ENCODE peak calls at places on chromosomes 1 and 21, in eight cellular contexts. W, J, N, Q, I, X, R and V are unnamed samples.

GRCh38 chr1:43427941-43428340 is 25.8 kb downstream of the HYI start:
- DNase-seq in J (no peak), I (no peak), X (no peak), N (no peak), W (no peak), Q (no peak), R (no peak), V (no peak)

GRCh38 chr21:15592271-15592860 is 137.4 kb upstream of the USP25 start:
- DNase-seq in Q (peak; percentile 26), W (no peak), R (no peak), J (no peak), N (peak; percentile 50), X (no peak), I (no peak), V (peak; percentile 36)

GRCh38 chr1:48214820-48215219 is 7.7 kb upstream of the SLC5A9 start:
- DNase-seq in R (no peak), X (peak; percentile 34), N (no peak), W (no peak), Q (no peak), I (no peak), J (no peak), V (no peak)

GRCh38 chr1:23756676-23757075 is 13.4 kb downstream of the ELOA start:
- DNase-seq in J (no peak), N (no peak), Q (no peak), R (no peak), X (no peak), I (no peak), W (no peak), V (no peak)

GRCh38 chr1:40848530-40849189 is 13.5 kb downstream of the CITED4 start:
- DNase-seq in I (no peak), X (peak; percentile 60), R (no peak), N (peak; percentile 36), J (peak; percentile 59), Q (peak; percentile 27), W (no peak), V (peak; percentile 51)

GRCh38 chr1:22341791-22342605 is 109.7 kb upstream of the ZBTB40 start:
- DNase-seq in X (no peak), Q (peak; percentile 41), N (no peak), I (no peak), W (no peak), R (no peak), J (peak; percentile 33), V (no peak)

GRCh38 chr1:206554201-206554600 is 46.9 kb downstream of the RASSF5 start:
- DNase-seq in W (no peak), N (no peak), I (no peak), R (no peak), X (no peak), Q (no peak), J (no peak), V (no peak)

GRCh38 chr1:88935522-88936222 is 44.3 kb upstream of the GTF2B start:
- DNase-seq in Q (peak; percentile 6), I (no peak), X (no peak), N (peak; percentile 47), J (no peak), R (no peak), W (no peak), V (peak; percentile 11)

GRCh38 chr1:114331936-114332335 is 178.3 kb upstream of the SYT6 start:
- DNase-seq in J (no peak), R (no peak), X (no peak), W (no peak), N (no peak), Q (no peak), I (no peak), V (no peak)

GRCh38 chr1:199759268-199759724 is 268.2 kb upstream of the NR5A2 start:
- DNase-seq in I (no peak), W (no peak), Q (no peak), R (no peak), N (no peak), J (no peak), X (no peak), V (no peak)

GRCh38 chr1:221602866-221603265 is 139.0 kb downstream of the DUSP10 start:
- DNase-seq in X (no peak), J (no peak), I (no peak), W (no peak), N (no peak), Q (no peak), R (no peak), V (no peak)

GRCh38 chr1:34113887-34114286 is 51.1 kb downstream of the CSMD2 start:
- DNase-seq in J (no peak), I (no peak), X (no peak), W (no peak), Q (peak; percentile 2), R (no peak), N (no peak), V (peak; percentile 20)

GRCh38 chr1:99994496-99994895 is 24.7 kb downstream of the SLC35A3 start:
- DNase-seq in Q (no peak), X (no peak), W (no peak), J (no peak), R (no peak), N (no peak), I (no peak), V (no peak)

GRCh38 chr1:225694151-225694603 is 41.3 kb upstream of the ENAH start:
- DNase-seq in J (peak; percentile 62), W (peak; percentile 35), N (no peak), X (peak; percentile 58), Q (no peak), R (no peak), I (no peak), V (no peak)

GRCh38 chr1:31532114-31532644 is 44.1 kb upstream of the TINAGL1 start:
- DNase-seq in X (no peak), R (no peak), J (no peak), W (no peak), N (no peak), I (no peak), Q (no peak), V (no peak)

GRCh38 chr1:93255222-93256079 is 74.9 kb downstream of the CCDC18 start:
- DNase-seq in I (no peak), J (no peak), R (no peak), Q (no peak), W (peak; percentile 65), N (no peak), X (no peak), V (no peak)

GRCh38 chr1:226404904-226405222 is 3.0 kb downstream of the PARP1 start:
- DNase-seq in W (no peak), I (no peak), N (no peak), Q (no peak), J (no peak), R (no peak), X (no peak), V (no peak)

GRCh38 chr1:154962238-154962678 is 676 bp upstream of the PYGO2 start:
- DNase-seq in J (no peak), N (peak; percentile 81), Q (peak; percentile 11), I (no peak), R (no peak), W (no peak), X (no peak), V (peak; percentile 48)

GRCh38 chr1:34663031-34663430 is 91.8 kb upstream of the GJB5 start:
- DNase-seq in X (no peak), W (no peak), R (no peak), I (no peak), Q (no peak), J (no peak), N (no peak), V (no peak)

GRCh38 chr1:65360654-65361053 is 51.3 kb downstream of the DNAJC6 start:
- DNase-seq in X (no peak), N (no peak), I (no peak), Q (no peak), R (no peak), J (no peak), W (no peak), V (no peak)

GRCh38 chr1:206430031-206430983 is 40.0 kb upstream of the IKBKE start:
- DNase-seq in I (no peak), J (no peak), W (peak; percentile 57), Q (no peak), R (no peak), N (peak; percentile 65), X (peak; percentile 55), V (no peak)

GRCh38 chr1:161972828-161973227 is 50.8 kb downstream of the OLFML2B start:
- DNase-seq in I (no peak), N (no peak), R (no peak), X (no peak), J (no peak), W (no peak), Q (no peak), V (no peak)

GRCh38 chr1:29398431-29398830 is 162.1 kb downstream of the PTPRU start:
- DNase-seq in I (no peak), W (no peak), J (no peak), N (no peak), X (no peak), R (no peak), Q (no peak), V (no peak)

GRCh38 chr1:66333463-66334232 is 200.3 kb upstream of the SGIP1 start:
- DNase-seq in W (no peak), R (no peak), Q (no peak), N (no peak), J (peak; percentile 53), X (no peak), I (no peak), V (no peak)

GRCh38 chr1:175742790-175743459 is 470 bp downstream of the TNR start:
- DNase-seq in Q (no peak), W (peak; percentile 13), X (no peak), I (no peak), R (no peak), N (peak; percentile 56), J (no peak), V (peak; percentile 65)

GRCh38 chr1:62912028-62912638 is 128.2 kb downstream of the ATG4C start:
- DNase-seq in X (no peak), R (no peak), J (no peak), W (no peak), N (peak; percentile 12), Q (no peak), I (no peak), V (no peak)

GRCh38 chr1:200330770-200331428 is 78.9 kb downstream of the ZNF281 start:
- DNase-seq in N (no peak), I (no peak), X (no peak), R (no peak), W (no peak), Q (no peak), J (no peak), V (peak; percentile 79)

GRCh38 chr1:9992910-9993309 is 4.1 kb upstream of the RBP7 start:
- DNase-seq in J (no peak), W (no peak), N (no peak), I (no peak), Q (no peak), R (no peak), X (no peak), V (no peak)

GRCh38 chr1:41372600-41372993 is 11.4 kb downstream of the FOXO6 start:
- DNase-seq in X (no peak), Q (no peak), I (no peak), N (no peak), J (no peak), W (no peak), R (no peak), V (no peak)